ENCODE peak calls at places on chromosomes 7 and 10, in nine cellular contexts. V, X, H, E, F, A, I, U and M are unnamed samples.

GRCh38 chr7:30934732-30935568 is 23.3 kb downstream of the AQP1 start:
- DNase-seq in V (no peak), X (no peak), H (no peak), E (no peak), F (no peak), A (no peak), I (no peak), U (no peak), M (peak; percentile 64)

GRCh38 chr7:42198296-42198695 is 38.7 kb downstream of the GLI3 start:
- DNase-seq in V (no peak), X (no peak), H (no peak), E (no peak), F (no peak), A (no peak), I (no peak), U (no peak), M (no peak)

GRCh38 chr7:1596181-1597043 is 26.6 kb upstream of the PSMG3 start:
- DNase-seq in V (no peak), X (no peak), H (no peak), E (no peak), F (no peak), A (no peak), I (no peak), U (no peak), M (no peak)

GRCh38 chr10:79223346-79224048 is 123.8 kb upstream of the PPIF start:
- DNase-seq in V (no peak), X (peak; percentile 55), H (peak; percentile 46), E (no peak), F (no peak), A (peak; percentile 65), I (no peak), U (no peak), M (no peak)

GRCh38 chr7:90469554-90469953 is at the start of gene PTTG1IP2:
- DNase-seq in V (no peak), X (no peak), H (no peak), E (no peak), F (no peak), A (no peak), I (no peak), U (no peak), M (no peak)

GRCh38 chr7:274262-274661 is 15.7 kb upstream of the FOXL3 start:
- DNase-seq in V (no peak), X (no peak), H (no peak), E (no peak), F (no peak), A (no peak), I (no peak), U (no peak), M (no peak)

GRCh38 chr10:2949948-2950354 is 117.4 kb upstream of the PFKP start:
- DNase-seq in V (peak; percentile 64), X (no peak), H (no peak), E (no peak), F (no peak), A (no peak), I (peak; percentile 27), U (no peak), M (no peak)

GRCh38 chr10:3978174-3978573 is 193.2 kb upstream of the KLF6 start:
- DNase-seq in V (no peak), X (no peak), H (no peak), E (no peak), F (no peak), A (no peak), I (no peak), U (no peak), M (no peak)

GRCh38 chr7:73974948-73975926 is 52.7 kb upstream of the ELN start:
- DNase-seq in V (no peak), X (no peak), H (no peak), E (no peak), F (no peak), A (no peak), I (no peak), U (no peak), M (peak; percentile 65)

DNA sequence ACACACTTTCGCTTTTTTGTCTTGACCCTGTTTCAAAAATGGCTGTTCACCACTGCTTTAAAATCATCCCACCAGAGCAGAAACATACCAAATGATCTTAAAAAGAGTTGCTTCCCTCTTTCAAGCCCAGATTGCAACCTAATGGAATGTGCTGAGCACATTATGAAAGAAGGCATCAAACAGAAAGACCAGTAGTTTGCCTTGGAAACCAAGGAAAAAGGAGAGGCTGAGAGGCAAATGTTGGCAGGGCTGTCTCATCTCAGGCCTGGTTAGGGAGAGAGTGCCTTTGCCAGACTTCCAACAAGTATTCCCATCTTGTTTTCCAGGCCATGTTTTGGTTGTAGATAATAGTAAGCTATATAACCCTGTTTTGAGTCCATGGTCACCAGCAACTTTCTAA is 64.3 kb downstream of the ABCB4 start:
- DNase-seq in V (no peak), X (no peak), H (no peak), E (no peak), F (no peak), A (no peak), I (no peak), U (no peak), M (no peak)
- H3K4me3 ChIP-seq in V (no peak overlapping the region), X (no peak overlapping the region), H (no peak overlapping the region), E (no peak overlapping the region), F (no peak overlapping the region), A (no peak overlapping the region), I (no peak overlapping the region), U (no peak overlapping the region), M (no peak overlapping the region)

DNA sequence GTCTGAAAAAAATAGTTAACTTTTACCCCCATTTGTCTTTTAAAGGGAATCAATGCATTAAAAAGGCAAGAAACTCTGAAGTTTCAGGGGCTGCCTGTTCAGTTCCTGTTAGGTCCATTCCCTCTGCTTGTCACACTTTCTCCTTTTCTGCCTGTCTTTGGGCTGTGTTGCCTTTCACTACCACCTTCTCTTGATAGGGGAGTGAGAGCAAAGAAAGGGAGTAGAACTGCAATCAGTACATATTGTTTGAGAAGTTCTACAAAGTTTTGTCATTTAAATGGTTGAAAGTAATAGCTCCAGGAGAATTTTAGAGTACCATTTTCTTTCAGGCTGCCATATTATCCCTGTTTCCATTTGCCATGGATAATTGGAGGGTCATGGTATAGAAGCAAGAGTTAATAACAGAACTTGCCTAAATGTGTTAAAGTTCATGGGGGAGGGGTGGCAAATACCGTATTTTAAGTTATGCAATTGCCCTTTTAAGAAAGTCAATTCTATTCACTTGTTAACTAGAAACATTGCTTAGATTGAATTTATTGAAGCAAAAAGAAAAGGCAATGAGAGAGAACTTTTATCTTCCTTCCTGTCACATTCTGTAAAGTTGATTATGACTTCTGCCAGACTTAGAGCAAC is 38.6 kb downstream of the MPLKIP start:
- DNase-seq in V (no peak), X (no peak), H (peak; percentile 35), E (no peak), F (no peak), A (no peak), I (no peak), U (no peak), M (no peak)
- H3K27ac ChIP-seq in V (no peak overlapping the region), X (no peak overlapping the region), H (no peak overlapping the region), E (no peak overlapping the region), F (no peak overlapping the region), A (no peak overlapping the region), I (no peak overlapping the region), U (no peak overlapping the region), M (no peak overlapping the region)

GRCh38 chr10:103584216-103585010 is 90.9 kb downstream of the NEURL1 start:
- DNase-seq in V (no peak), X (peak; percentile 43), H (peak; percentile 69), E (peak; percentile 35), F (no peak), A (no peak), I (no peak), U (no peak), M (no peak)
- H3K4me3 ChIP-seq in V (no peak overlapping the region), X (peak overlapping the region; percentile 57), H (peak overlapping the region; percentile 47), E (peak overlapping the region; percentile 90), F (peak overlapping the region; percentile 19), A (peak overlapping the region; percentile 18), I (no peak overlapping the region), U (peak overlapping the region; percentile 37), M (peak overlapping the region; percentile 55)

GRCh38 chr10:101845903-101846302 is 2.3 kb upstream of the KCNIP2 start:
- DNase-seq in V (no peak), X (no peak), H (no peak), E (no peak), F (no peak), A (no peak), I (no peak), U (no peak), M (no peak)

GRCh38 chr10:101848894-101849351 is 5.3 kb upstream of the KCNIP2 start:
- DNase-seq in V (no peak), X (no peak), H (peak; percentile 37), E (no peak), F (no peak), A (no peak), I (no peak), U (no peak), M (no peak)

GRCh38 chr10:101851411-101852116 is 8.0 kb upstream of the KCNIP2 start:
- DNase-seq in V (no peak), X (no peak), H (no peak), E (no peak), F (no peak), A (no peak), I (no peak), U (no peak), M (no peak)

GRCh38 chr10:101850747-101851146 is 7.1 kb upstream of the KCNIP2 start:
- DNase-seq in V (no peak), X (no peak), H (no peak), E (no peak), F (no peak), A (no peak), I (no peak), U (no peak), M (no peak)

DNA sequence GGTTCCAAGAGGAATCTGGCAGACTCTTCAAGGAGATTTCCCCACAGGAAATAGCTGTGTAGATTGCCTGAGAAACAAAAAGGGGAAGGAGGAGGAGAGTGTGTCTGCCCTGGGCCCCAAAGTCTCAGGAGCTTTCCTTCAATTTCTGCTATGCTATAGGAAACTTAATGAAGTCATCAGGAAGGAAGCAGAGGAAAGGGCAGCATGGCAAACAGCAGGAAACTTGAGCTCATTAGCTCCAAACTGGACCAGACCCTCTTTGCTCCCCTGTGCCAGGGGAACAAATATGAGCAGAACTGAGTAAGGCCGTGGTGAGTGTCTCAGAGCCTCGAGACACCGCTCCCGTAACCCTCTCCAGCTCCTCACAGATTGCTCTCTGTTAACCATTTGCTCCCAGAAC is 4.8 kb upstream of the KCNIP2 start:
- DNase-seq in V (no peak), X (no peak), H (no peak), E (no peak), F (no peak), A (no peak), I (no peak), U (no peak), M (no peak)
- H3K27ac ChIP-seq in V (no peak overlapping the region), X (no peak overlapping the region), H (no peak overlapping the region), E (no peak overlapping the region), F (no peak overlapping the region), A (no peak overlapping the region), I (no peak overlapping the region), U (no peak overlapping the region), M (no peak overlapping the region)

DNA sequence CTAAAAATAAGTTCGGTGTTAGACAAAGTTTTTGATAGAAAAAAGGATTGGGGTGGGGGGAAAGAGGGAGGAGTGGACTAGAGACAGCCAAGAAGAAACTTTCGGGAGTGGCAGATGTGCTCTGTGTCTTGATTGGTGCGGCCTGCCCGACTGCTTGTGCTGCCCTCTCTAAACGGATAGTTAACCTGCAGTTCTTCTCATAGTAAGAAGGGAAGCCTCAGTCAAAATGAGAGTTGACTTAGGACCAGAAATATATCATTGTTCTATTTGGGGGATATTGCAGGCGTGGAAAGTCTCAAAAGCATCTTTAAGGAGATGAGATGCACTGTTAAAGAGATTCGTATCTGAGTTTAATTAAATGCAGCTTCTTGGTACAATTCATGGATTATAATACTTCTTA is 39.3 kb downstream of the UBE3C start:
- DNase-seq in V (no peak), X (no peak), H (no peak), E (no peak), F (no peak), A (no peak), I (no peak), U (no peak), M (no peak)
- H3K4me3 ChIP-seq in V (no peak overlapping the region), X (no peak overlapping the region), H (no peak overlapping the region), E (no peak overlapping the region), F (no peak overlapping the region), A (no peak overlapping the region), I (no peak overlapping the region), U (no peak overlapping the region), M (no peak overlapping the region)